ENCODE peak calls at places on chromosomes 1 and 21, in nine cellular contexts. One of them, this sample, is unnamed.

GRCh38 chr1:153195216-153195615 is 8.0 kb upstream of the LELP1 start:
- DNase-seq in B cell: no peak
- DNase-seq in type B pancreatic cell: no peak
- DNase-seq in AG04450: no peak
- DNase-seq in brain microvascular endothelial cell: no peak
- DNase-seq in BJ: no peak
- DNase-seq in fibroblast of pulmonary artery: no peak
- DNase-seq in adrenal gland: no peak
- DNase-seq in nephron progenitor cell: no peak
- DNase-seq in this sample: no peak

GRCh38 chr1:98172578-98172977 is 251.7 kb upstream of the DPYD start:
- DNase-seq in B cell: no peak
- DNase-seq in type B pancreatic cell: no peak
- DNase-seq in AG04450: no peak
- DNase-seq in brain microvascular endothelial cell: no peak
- DNase-seq in BJ: no peak
- DNase-seq in fibroblast of pulmonary artery: no peak
- DNase-seq in adrenal gland: no peak
- DNase-seq in nephron progenitor cell: no peak
- DNase-seq in this sample: no peak

GRCh38 chr1:205947024-205947423 is 3.8 kb upstream of the SLC26A9 start:
- DNase-seq in B cell: no peak
- DNase-seq in type B pancreatic cell: no peak
- DNase-seq in AG04450: no peak
- DNase-seq in brain microvascular endothelial cell: no peak
- DNase-seq in BJ: no peak
- DNase-seq in fibroblast of pulmonary artery: no peak
- DNase-seq in adrenal gland: no peak
- DNase-seq in nephron progenitor cell: no peak
- DNase-seq in this sample: no peak

GRCh38 chr1:208919371-208919770 is 664.1 kb upstream of the CAMK1G start:
- DNase-seq in B cell: no peak
- DNase-seq in type B pancreatic cell: no peak
- DNase-seq in AG04450: no peak
- DNase-seq in brain microvascular endothelial cell: no peak
- DNase-seq in BJ: peak
- DNase-seq in fibroblast of pulmonary artery: peak
- DNase-seq in adrenal gland: no peak
- DNase-seq in nephron progenitor cell: no peak
- DNase-seq in this sample: no peak

GRCh38 chr1:198056255-198056654 is 100.5 kb upstream of the NEK7 start:
- DNase-seq in B cell: no peak
- DNase-seq in type B pancreatic cell: no peak
- DNase-seq in AG04450: no peak
- DNase-seq in brain microvascular endothelial cell: no peak
- DNase-seq in BJ: no peak
- DNase-seq in fibroblast of pulmonary artery: peak
- DNase-seq in adrenal gland: no peak
- DNase-seq in nephron progenitor cell: peak
- DNase-seq in this sample: no peak

GRCh38 chr1:158425020-158425419 is 1.0 kb downstream of the OR10K2 start:
- DNase-seq in B cell: no peak
- DNase-seq in type B pancreatic cell: no peak
- DNase-seq in AG04450: no peak
- DNase-seq in brain microvascular endothelial cell: no peak
- DNase-seq in BJ: no peak
- DNase-seq in fibroblast of pulmonary artery: no peak
- DNase-seq in adrenal gland: no peak
- DNase-seq in nephron progenitor cell: no peak
- DNase-seq in this sample: no peak

GRCh38 chr1:16178596-16179497 is 23.0 kb upstream of the EPHA2 start:
- DNase-seq in B cell: no peak
- DNase-seq in type B pancreatic cell: no peak
- DNase-seq in AG04450: no peak
- DNase-seq in brain microvascular endothelial cell: no peak
- DNase-seq in BJ: no peak
- DNase-seq in fibroblast of pulmonary artery: no peak
- DNase-seq in adrenal gland: no peak
- DNase-seq in nephron progenitor cell: no peak
- DNase-seq in this sample: no peak

GRCh38 chr1:113836534-113836933 is 24.3 kb upstream of the RSBN1 start:
- DNase-seq in B cell: no peak
- DNase-seq in type B pancreatic cell: no peak
- DNase-seq in AG04450: no peak
- DNase-seq in brain microvascular endothelial cell: no peak
- DNase-seq in BJ: no peak
- DNase-seq in fibroblast of pulmonary artery: no peak
- DNase-seq in adrenal gland: no peak
- DNase-seq in nephron progenitor cell: no peak
- DNase-seq in this sample: no peak

GRCh38 chr1:43525995-43526394 is 4.7 kb upstream of the PTPRF start:
- DNase-seq in B cell: no peak
- DNase-seq in type B pancreatic cell: no peak
- DNase-seq in AG04450: no peak
- DNase-seq in brain microvascular endothelial cell: peak
- DNase-seq in BJ: no peak
- DNase-seq in fibroblast of pulmonary artery: peak
- DNase-seq in adrenal gland: no peak
- DNase-seq in nephron progenitor cell: no peak
- DNase-seq in this sample: no peak

GRCh38 chr21:38506606-38507331 is 8.5 kb upstream of the ERG start:
- DNase-seq in B cell: no peak
- DNase-seq in type B pancreatic cell: no peak
- DNase-seq in AG04450: no peak
- DNase-seq in brain microvascular endothelial cell: no peak
- DNase-seq in BJ: no peak
- DNase-seq in fibroblast of pulmonary artery: no peak
- DNase-seq in adrenal gland: no peak
- DNase-seq in nephron progenitor cell: no peak
- DNase-seq in this sample: no peak

GRCh38 chr1:154445040-154445472 is 39.9 kb downstream of the IL6R start:
- DNase-seq in B cell: no peak
- DNase-seq in type B pancreatic cell: no peak
- DNase-seq in AG04450: peak
- DNase-seq in brain microvascular endothelial cell: peak
- DNase-seq in BJ: no peak
- DNase-seq in fibroblast of pulmonary artery: peak
- DNase-seq in adrenal gland: no peak
- DNase-seq in nephron progenitor cell: no peak
- DNase-seq in this sample: no peak

GRCh38 chr1:192913683-192914082 is 104.8 kb downstream of the RGS2 start:
- DNase-seq in B cell: no peak
- DNase-seq in type B pancreatic cell: no peak
- DNase-seq in AG04450: no peak
- DNase-seq in brain microvascular endothelial cell: no peak
- DNase-seq in BJ: no peak
- DNase-seq in fibroblast of pulmonary artery: no peak
- DNase-seq in adrenal gland: no peak
- DNase-seq in nephron progenitor cell: no peak
- DNase-seq in this sample: no peak

GRCh38 chr1:81760487-81761097 is 40.1 kb upstream of the ADGRL2 start:
- DNase-seq in B cell: no peak
- DNase-seq in type B pancreatic cell: no peak
- DNase-seq in AG04450: peak
- DNase-seq in brain microvascular endothelial cell: peak
- DNase-seq in BJ: no peak
- DNase-seq in fibroblast of pulmonary artery: peak
- DNase-seq in adrenal gland: no peak
- DNase-seq in nephron progenitor cell: no peak
- DNase-seq in this sample: no peak

DNA sequence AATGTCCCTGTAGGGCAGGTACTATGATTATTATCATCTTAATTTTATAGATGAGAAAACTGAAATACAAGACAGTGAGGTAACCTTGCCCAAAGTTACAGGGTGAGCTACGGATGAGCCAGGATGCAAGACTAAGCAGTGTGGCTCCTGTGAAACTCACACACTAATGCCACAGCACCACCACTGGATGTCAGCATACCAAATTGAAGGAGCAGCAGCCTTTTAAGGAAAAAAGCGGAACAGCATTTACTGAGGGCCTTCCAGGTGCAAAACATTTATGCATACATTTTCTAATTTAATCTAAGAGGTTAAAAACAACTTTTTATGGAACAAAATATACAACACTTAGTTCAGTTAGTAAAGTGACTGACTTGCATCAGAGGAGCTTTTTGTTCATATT is 41.7 kb downstream of the SEC16B start:
- DNase-seq in B cell: no peak
- DNase-seq in type B pancreatic cell: no peak
- DNase-seq in AG04450: no peak
- DNase-seq in brain microvascular endothelial cell: peak
- DNase-seq in BJ: no peak
- DNase-seq in fibroblast of pulmonary artery: no peak
- DNase-seq in adrenal gland: no peak
- DNase-seq in nephron progenitor cell: no peak
- DNase-seq in this sample: no peak
- TF ChIP-seq CTCF in B cell: no peak
- TF ChIP-seq CTCF in type B pancreatic cell: peak
- TF ChIP-seq CTCF in AG04450: peak
- TF ChIP-seq CTCF in brain microvascular endothelial cell: peak
- TF ChIP-seq CTCF in BJ: peak
- TF ChIP-seq CTCF in fibroblast of pulmonary artery: peak
- TF ChIP-seq CTCF in adrenal gland: no peak
- TF ChIP-seq CTCF in nephron progenitor cell: peak
- TF ChIP-seq CTCF in this sample: no peak

GRCh38 chr1:10101929-10102328 is 69.2 kb downstream of the UBE4B start:
- DNase-seq in B cell: no peak
- DNase-seq in type B pancreatic cell: no peak
- DNase-seq in AG04450: no peak
- DNase-seq in brain microvascular endothelial cell: no peak
- DNase-seq in BJ: no peak
- DNase-seq in fibroblast of pulmonary artery: no peak
- DNase-seq in adrenal gland: no peak
- DNase-seq in nephron progenitor cell: no peak
- DNase-seq in this sample: no peak
- TF ChIP-seq CTCF in B cell: no peak
- TF ChIP-seq CTCF in type B pancreatic cell: peak
- TF ChIP-seq CTCF in AG04450: peak
- TF ChIP-seq CTCF in brain microvascular endothelial cell: no peak
- TF ChIP-seq CTCF in BJ: no peak
- TF ChIP-seq CTCF in fibroblast of pulmonary artery: peak
- TF ChIP-seq CTCF in adrenal gland: no peak
- TF ChIP-seq CTCF in nephron progenitor cell: no peak
- TF ChIP-seq CTCF in this sample: no peak

GRCh38 chr1:30087465-30087864 is 635.9 kb downstream of the MATN1 start:
- DNase-seq in B cell: no peak
- DNase-seq in type B pancreatic cell: no peak
- DNase-seq in AG04450: no peak
- DNase-seq in brain microvascular endothelial cell: no peak
- DNase-seq in BJ: no peak
- DNase-seq in fibroblast of pulmonary artery: no peak
- DNase-seq in adrenal gland: no peak
- DNase-seq in nephron progenitor cell: no peak
- DNase-seq in this sample: no peak
- TF ChIP-seq CTCF in B cell: no peak
- TF ChIP-seq CTCF in type B pancreatic cell: peak
- TF ChIP-seq CTCF in AG04450: peak
- TF ChIP-seq CTCF in brain microvascular endothelial cell: peak
- TF ChIP-seq CTCF in BJ: peak
- TF ChIP-seq CTCF in fibroblast of pulmonary artery: peak
- TF ChIP-seq CTCF in adrenal gland: no peak
- TF ChIP-seq CTCF in nephron progenitor cell: peak
- TF ChIP-seq CTCF in this sample: no peak

DNA sequence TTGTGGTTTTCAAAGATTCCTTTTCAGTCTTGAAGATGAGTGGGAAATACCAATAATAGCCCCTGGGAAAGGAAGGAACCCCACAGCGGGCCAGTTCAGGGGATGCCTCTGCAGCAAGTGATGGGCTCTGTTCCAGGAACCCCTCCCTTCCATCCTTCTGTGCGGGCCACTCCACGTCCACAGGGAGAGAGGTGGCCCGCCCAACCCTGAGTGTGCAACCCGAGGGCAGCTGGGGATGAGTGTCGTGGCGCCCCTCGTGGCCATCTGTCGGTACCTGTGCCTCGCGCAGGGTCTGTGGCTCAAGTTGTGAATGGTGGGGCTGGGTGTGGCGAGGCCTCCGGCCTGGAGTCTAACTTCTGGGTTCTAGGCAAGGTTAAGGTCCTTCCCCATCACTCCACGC is 65.6 kb downstream of the TLR5 start:
- DNase-seq in B cell: no peak
- DNase-seq in type B pancreatic cell: no peak
- DNase-seq in AG04450: no peak
- DNase-seq in brain microvascular endothelial cell: no peak
- DNase-seq in BJ: no peak
- DNase-seq in fibroblast of pulmonary artery: no peak
- DNase-seq in adrenal gland: peak
- DNase-seq in nephron progenitor cell: no peak
- DNase-seq in this sample: no peak
- TF ChIP-seq CTCF in B cell: no peak
- TF ChIP-seq CTCF in type B pancreatic cell: no peak
- TF ChIP-seq CTCF in AG04450: peak
- TF ChIP-seq CTCF in brain microvascular endothelial cell: peak
- TF ChIP-seq CTCF in BJ: no peak
- TF ChIP-seq CTCF in fibroblast of pulmonary artery: no peak
- TF ChIP-seq CTCF in adrenal gland: peak
- TF ChIP-seq CTCF in nephron progenitor cell: no peak
- TF ChIP-seq CTCF in this sample: no peak

GRCh38 chr1:204072951-204073836 is at the start of gene SOX13:
- DNase-seq in B cell: no peak
- DNase-seq in type B pancreatic cell: no peak
- DNase-seq in AG04450: peak
- DNase-seq in brain microvascular endothelial cell: peak
- DNase-seq in BJ: no peak
- DNase-seq in fibroblast of pulmonary artery: peak
- DNase-seq in adrenal gland: peak
- DNase-seq in nephron progenitor cell: peak
- DNase-seq in this sample: peak
- TF ChIP-seq CTCF in B cell: no peak
- TF ChIP-seq CTCF in type B pancreatic cell: peak
- TF ChIP-seq CTCF in AG04450: peak
- TF ChIP-seq CTCF in brain microvascular endothelial cell: peak
- TF ChIP-seq CTCF in BJ: peak
- TF ChIP-seq CTCF in fibroblast of pulmonary artery: peak
- TF ChIP-seq CTCF in adrenal gland: no peak
- TF ChIP-seq CTCF in nephron progenitor cell: no peak
- TF ChIP-seq CTCF in this sample: no peak